ENCODE peak calls at places on chromosomes 7 and 10, in five cellular contexts. One of them, this sample, is unnamed.

GRCh38 chr7:16431646-16432424 is 10.5 kb upstream of the CRPPA start:
- DNase-seq in SK-N-SH: peak; percentile 34
- DNase-seq in AG04450: no peak
- DNase-seq in neural progenitor cell: peak; percentile 53
- DNase-seq in breast epithelium: no peak
- DNase-seq in this sample: no peak

GRCh38 chr7:156156734-156157408 is 344.6 kb upstream of the SHH start:
- DNase-seq in SK-N-SH: peak; percentile 43
- DNase-seq in AG04450: no peak
- DNase-seq in neural progenitor cell: peak; percentile 76
- DNase-seq in breast epithelium: no peak
- DNase-seq in this sample: no peak

GRCh38 chr7:82323806-82324205 is 119.8 kb downstream of the CACNA2D1 start:
- DNase-seq in SK-N-SH: no peak
- DNase-seq in AG04450: no peak
- DNase-seq in neural progenitor cell: no peak
- DNase-seq in breast epithelium: no peak
- DNase-seq in this sample: no peak

GRCh38 chr10:47101196-47101595 is 190.0 kb downstream of the PTPN20 start:
- DNase-seq in SK-N-SH: no peak
- DNase-seq in AG04450: no peak
- DNase-seq in neural progenitor cell: no peak
- DNase-seq in breast epithelium: no peak
- DNase-seq in this sample: no peak

GRCh38 chr10:3749597-3750351 is 35.2 kb downstream of the KLF6 start:
- DNase-seq in SK-N-SH: no peak
- DNase-seq in AG04450: peak; percentile 72
- DNase-seq in neural progenitor cell: no peak
- DNase-seq in breast epithelium: no peak
- DNase-seq in this sample: no peak

GRCh38 chr7:15085361-15085760 is 182.8 kb upstream of the DGKB start:
- DNase-seq in SK-N-SH: no peak
- DNase-seq in AG04450: no peak
- DNase-seq in neural progenitor cell: no peak
- DNase-seq in breast epithelium: no peak
- DNase-seq in this sample: no peak

GRCh38 chr7:12032146-12032545 is 178.9 kb upstream of the TMEM106B start:
- DNase-seq in SK-N-SH: no peak
- DNase-seq in AG04450: no peak
- DNase-seq in neural progenitor cell: no peak
- DNase-seq in breast epithelium: no peak
- DNase-seq in this sample: no peak

GRCh38 chr7:92244803-92245486 is 769 bp downstream of the KRIT1 start:
- DNase-seq in SK-N-SH: no peak
- DNase-seq in AG04450: no peak
- DNase-seq in neural progenitor cell: no peak
- DNase-seq in breast epithelium: no peak
- DNase-seq in this sample: peak; percentile 2

GRCh38 chr7:140525741-140526140 is 46.4 kb upstream of the MKRN1 start:
- DNase-seq in SK-N-SH: no peak
- DNase-seq in AG04450: no peak
- DNase-seq in neural progenitor cell: no peak
- DNase-seq in breast epithelium: no peak
- DNase-seq in this sample: no peak

GRCh38 chr7:17832820-17833219 is 107.5 kb downstream of the SNX13 start:
- DNase-seq in SK-N-SH: no peak
- DNase-seq in AG04450: no peak
- DNase-seq in neural progenitor cell: no peak
- DNase-seq in breast epithelium: no peak
- DNase-seq in this sample: no peak

GRCh38 chr7:116863168-116863670 is 832 bp downstream of the CAPZA2 start:
- DNase-seq in SK-N-SH: peak; percentile 69
- DNase-seq in AG04450: no peak
- DNase-seq in neural progenitor cell: peak; percentile 62
- DNase-seq in breast epithelium: no peak
- DNase-seq in this sample: no peak

GRCh38 chr10:70417568-70417967 is 13.6 kb downstream of the EIF4EBP2 start:
- DNase-seq in SK-N-SH: no peak
- DNase-seq in AG04450: no peak
- DNase-seq in neural progenitor cell: no peak
- DNase-seq in breast epithelium: no peak
- DNase-seq in this sample: no peak

GRCh38 chr10:60921631-60922030 is 22.4 kb downstream of the RHOBTB1 start:
- DNase-seq in SK-N-SH: no peak
- DNase-seq in AG04450: no peak
- DNase-seq in neural progenitor cell: no peak
- DNase-seq in breast epithelium: no peak
- DNase-seq in this sample: no peak

GRCh38 chr7:116284390-116284789 is 74.1 kb downstream of the TES start:
- DNase-seq in SK-N-SH: no peak
- DNase-seq in AG04450: no peak
- DNase-seq in neural progenitor cell: no peak
- DNase-seq in breast epithelium: no peak
- DNase-seq in this sample: no peak

GRCh38 chr7:6276911-6277408 is 4.5 kb upstream of the CYTH3 start:
- DNase-seq in SK-N-SH: peak; percentile 40
- DNase-seq in AG04450: no peak
- DNase-seq in neural progenitor cell: no peak
- DNase-seq in breast epithelium: no peak
- DNase-seq in this sample: no peak

GRCh38 chr7:107708956-107709355 is 35.0 kb upstream of the CBLL1 start:
- DNase-seq in SK-N-SH: no peak
- DNase-seq in AG04450: no peak
- DNase-seq in neural progenitor cell: no peak
- DNase-seq in breast epithelium: no peak
- DNase-seq in this sample: no peak

GRCh38 chr7:44484482-44485313 is 5.8 kb downstream of the NUDCD3 start:
- DNase-seq in SK-N-SH: no peak
- DNase-seq in AG04450: no peak
- DNase-seq in neural progenitor cell: no peak
- DNase-seq in breast epithelium: no peak
- DNase-seq in this sample: no peak

GRCh38 chr7:134643131-134643530 is 3.5 kb upstream of the BPGM start:
- DNase-seq in SK-N-SH: no peak
- DNase-seq in AG04450: no peak
- DNase-seq in neural progenitor cell: no peak
- DNase-seq in breast epithelium: no peak
- DNase-seq in this sample: no peak

GRCh38 chr10:24953350-24954074 is 1.1 kb upstream of the PRTFDC1 start:
- DNase-seq in SK-N-SH: no peak
- DNase-seq in AG04450: no peak
- DNase-seq in neural progenitor cell: peak; percentile 21
- DNase-seq in breast epithelium: no peak
- DNase-seq in this sample: no peak

GRCh38 chr7:19698331-19698730 is 10.5 kb downstream of the POLR1F start:
- DNase-seq in SK-N-SH: no peak
- DNase-seq in AG04450: no peak
- DNase-seq in neural progenitor cell: no peak
- DNase-seq in breast epithelium: no peak
- DNase-seq in this sample: no peak

GRCh38 chr7:127591591-127591990 is 1.9 kb upstream of the FSCN3 start:
- DNase-seq in SK-N-SH: no peak
- DNase-seq in AG04450: no peak
- DNase-seq in neural progenitor cell: no peak
- DNase-seq in breast epithelium: no peak
- DNase-seq in this sample: no peak

GRCh38 chr10:810351-810846 is 120.9 kb upstream of the DIP2C start:
- DNase-seq in SK-N-SH: peak; percentile 71
- DNase-seq in AG04450: no peak
- DNase-seq in neural progenitor cell: peak; percentile 76
- DNase-seq in breast epithelium: no peak
- DNase-seq in this sample: no peak

GRCh38 chr7:55369427-55369826 is 4.3 kb downstream of the LANCL2 start:
- DNase-seq in SK-N-SH: no peak
- DNase-seq in AG04450: peak; percentile 67
- DNase-seq in neural progenitor cell: no peak
- DNase-seq in breast epithelium: no peak
- DNase-seq in this sample: no peak

GRCh38 chr7:127884066-127884559 is 147.1 kb downstream of the LRRC4 start:
- DNase-seq in SK-N-SH: no peak
- DNase-seq in AG04450: no peak
- DNase-seq in neural progenitor cell: no peak
- DNase-seq in breast epithelium: no peak
- DNase-seq in this sample: no peak

GRCh38 chr7:133315332-133316040 is 62.6 kb downstream of the EXOC4 start:
- DNase-seq in SK-N-SH: no peak
- DNase-seq in AG04450: peak; percentile 16
- DNase-seq in neural progenitor cell: no peak
- DNase-seq in breast epithelium: no peak
- DNase-seq in this sample: no peak

GRCh38 chr7:128904381-128905197 is 5.9 kb downstream of the KCP start:
- DNase-seq in SK-N-SH: peak; percentile 87
- DNase-seq in AG04450: no peak
- DNase-seq in neural progenitor cell: peak; percentile 71
- DNase-seq in breast epithelium: peak; percentile 30
- DNase-seq in this sample: no peak

GRCh38 chr7:122046402-122046801 is 97.6 kb downstream of the AASS start:
- DNase-seq in SK-N-SH: no peak
- DNase-seq in AG04450: no peak
- DNase-seq in neural progenitor cell: no peak
- DNase-seq in breast epithelium: no peak
- DNase-seq in this sample: no peak

GRCh38 chr7:4882169-4882741 is 1.3 kb downstream of the RADIL start:
- DNase-seq in SK-N-SH: peak; percentile 88
- DNase-seq in AG04450: no peak
- DNase-seq in neural progenitor cell: peak; percentile 68
- DNase-seq in breast epithelium: peak; percentile 59
- DNase-seq in this sample: no peak

GRCh38 chr10:103794996-103795395 is 60.4 kb downstream of the SH3PXD2A start:
- DNase-seq in SK-N-SH: no peak
- DNase-seq in AG04450: no peak
- DNase-seq in neural progenitor cell: no peak
- DNase-seq in breast epithelium: no peak
- DNase-seq in this sample: no peak

GRCh38 chr10:117590516-117590915 is 48.0 kb downstream of the EMX2 start:
- DNase-seq in SK-N-SH: no peak
- DNase-seq in AG04450: no peak
- DNase-seq in neural progenitor cell: no peak
- DNase-seq in breast epithelium: no peak
- DNase-seq in this sample: no peak

GRCh38 chr10:77605466-77605865 is 32.1 kb downstream of the KCNMA1 start:
- DNase-seq in SK-N-SH: peak; percentile 53
- DNase-seq in AG04450: no peak
- DNase-seq in neural progenitor cell: peak; percentile 64
- DNase-seq in breast epithelium: no peak
- DNase-seq in this sample: no peak

GRCh38 chr10:125041856-125042506 is 100.1 kb downstream of the ZRANB1 start:
- DNase-seq in SK-N-SH: no peak
- DNase-seq in AG04450: no peak
- DNase-seq in neural progenitor cell: no peak
- DNase-seq in breast epithelium: no peak
- DNase-seq in this sample: no peak

GRCh38 chr7:1818581-1819200 is 148.6 kb downstream of the ELFN1 start:
- DNase-seq in SK-N-SH: peak; percentile 68
- DNase-seq in AG04450: no peak
- DNase-seq in neural progenitor cell: no peak
- DNase-seq in breast epithelium: no peak
- DNase-seq in this sample: no peak

GRCh38 chr7:135490783-135491182 is 19.1 kb downstream of the CNOT4 start:
- DNase-seq in SK-N-SH: no peak
- DNase-seq in AG04450: no peak
- DNase-seq in neural progenitor cell: no peak
- DNase-seq in breast epithelium: no peak
- DNase-seq in this sample: no peak

GRCh38 chr10:62545155-62545554 is 171.0 kb downstream of the ZNF365 start:
- DNase-seq in SK-N-SH: no peak
- DNase-seq in AG04450: no peak
- DNase-seq in neural progenitor cell: no peak
- DNase-seq in breast epithelium: no peak
- DNase-seq in this sample: no peak
- H3K27ac ChIP-seq in SK-N-SH: no peak overlapping the region
- H3K27ac ChIP-seq in AG04450: no peak overlapping the region
- H3K27ac ChIP-seq in neural progenitor cell: no peak overlapping the region
- H3K27ac ChIP-seq in breast epithelium: peak overlapping the region; percentile 38
- H3K27ac ChIP-seq in this sample: no peak overlapping the region

DNA sequence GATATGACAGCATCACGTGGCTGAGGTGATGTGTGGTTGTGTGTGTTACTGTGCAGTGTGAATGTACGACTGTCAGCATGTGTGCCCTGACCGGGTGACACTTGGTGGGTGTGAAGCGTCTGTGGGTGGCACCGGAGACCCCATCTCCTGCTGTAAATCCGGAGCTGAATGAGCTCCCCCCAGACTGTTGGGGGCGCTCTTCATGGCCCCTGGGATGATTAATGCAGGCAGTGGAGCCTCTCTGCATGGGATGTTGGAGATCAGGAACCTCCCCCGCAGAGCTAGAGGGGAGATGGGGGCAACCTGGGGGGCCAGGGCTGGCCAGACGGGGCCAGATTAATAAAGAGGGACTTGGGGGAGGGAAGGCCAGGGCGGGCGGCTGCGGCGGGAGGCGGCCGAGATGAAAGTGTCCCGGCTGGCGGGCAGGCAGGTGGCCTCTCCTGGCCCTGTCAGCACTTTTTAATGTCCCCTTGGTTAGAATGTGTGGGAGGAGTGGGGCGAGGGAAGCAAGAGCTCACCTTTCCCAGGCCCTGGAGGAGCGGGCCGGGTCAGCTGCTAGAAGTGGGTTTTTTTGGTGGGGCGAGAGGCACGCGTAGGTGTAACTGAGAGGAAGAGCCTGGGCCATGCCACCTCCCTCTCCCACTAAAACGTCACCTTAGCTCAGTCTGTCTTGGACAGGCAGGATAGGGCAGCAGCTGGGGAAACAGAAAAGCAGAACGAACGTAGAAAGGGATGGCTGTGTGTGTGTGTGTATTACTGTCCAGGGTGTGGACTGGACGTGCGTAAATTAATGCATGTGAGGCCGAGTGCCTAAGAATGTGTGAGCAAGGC is 34.2 kb downstream of the HIF1AN start:
- DNase-seq in SK-N-SH: peak; percentile 27
- DNase-seq in AG04450: no peak
- DNase-seq in neural progenitor cell: peak; percentile 60
- DNase-seq in breast epithelium: no peak
- DNase-seq in this sample: no peak
- TF ChIP-seq CTCF in SK-N-SH: no peak
- TF ChIP-seq CTCF in AG04450: no peak
- TF ChIP-seq CTCF in neural progenitor cell: peak; percentile 68
- TF ChIP-seq CTCF in breast epithelium: no peak
- TF ChIP-seq CTCF in this sample: no peak

GRCh38 chr7:257647-257992 is 32.4 kb upstream of the FOXL3 start:
- DNase-seq in SK-N-SH: no peak
- DNase-seq in AG04450: no peak
- DNase-seq in neural progenitor cell: no peak
- DNase-seq in breast epithelium: no peak
- DNase-seq in this sample: no peak
- H3K9me3 ChIP-seq in SK-N-SH: peaks cover 6% of the 10 kb centered on the region
- H3K9me3 ChIP-seq in AG04450: peaks cover 96% of the 10 kb centered on the region
- H3K9me3 ChIP-seq in neural progenitor cell: peaks cover 4% of the 10 kb centered on the region
- H3K9me3 ChIP-seq in breast epithelium: peaks cover 10% of the 10 kb centered on the region
- H3K9me3 ChIP-seq in this sample: no peaks in the 10 kb centered on the region

DNA sequence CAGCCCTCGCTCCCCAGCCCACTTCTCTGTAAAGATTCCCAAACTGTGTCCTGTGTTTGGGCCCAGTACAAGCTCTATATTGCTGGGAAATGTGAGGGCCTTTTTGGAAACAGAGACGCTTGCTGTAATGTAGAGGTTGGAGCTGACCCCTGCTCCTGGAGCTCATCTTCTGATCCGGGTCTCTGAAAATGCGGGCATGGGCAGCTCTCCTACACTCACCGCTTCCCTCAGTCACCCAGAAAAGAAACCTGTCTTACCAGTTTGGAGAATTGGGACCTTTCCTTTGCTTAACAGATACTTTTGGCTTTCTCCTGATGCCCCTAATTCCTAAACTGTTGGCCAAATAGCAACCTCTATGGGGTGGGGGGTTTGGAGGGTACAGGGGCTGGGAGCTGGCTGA is 18.2 kb downstream of the BAG3 start:
- DNase-seq in SK-N-SH: no peak
- DNase-seq in AG04450: no peak
- DNase-seq in neural progenitor cell: no peak
- DNase-seq in breast epithelium: no peak
- DNase-seq in this sample: no peak
- H3K27ac ChIP-seq in SK-N-SH: no peak overlapping the region
- H3K27ac ChIP-seq in AG04450: peak overlapping the region; percentile 11
- H3K27ac ChIP-seq in neural progenitor cell: no peak overlapping the region
- H3K27ac ChIP-seq in breast epithelium: peak overlapping the region; percentile 61
- H3K27ac ChIP-seq in this sample: no peak overlapping the region

This sample was measured in CD4-positive, alpha-beta T cell.